ENCODE peak calls at places on chromosomes 3 and 15, in five cellular contexts. I is Peyer's patch, V is upper lobe of right lung, B is K562, F is A549. K is an unnamed sample.

GRCh38 chr3:95750097-95750496 is 1064.3 kb upstream of the EPHA6 start:
- DNase-seq in I (no peak), V (no peak), B (no peak), F (no peak), K (no peak)

GRCh38 chr3:49199244-49199899 is 28.0 kb downstream of the KLHDC8B start:
- DNase-seq in I (peak), V (peak), B (no peak), F (no peak), K (peak)

GRCh38 chr15:60590935-60591490 is 112.1 kb upstream of the ICE2 start:
- DNase-seq in I (peak), V (peak), B (no peak), F (peak), K (peak)

GRCh38 chr15:94631608-94632007 is 400.2 kb downstream of the MCTP2 start:
- DNase-seq in I (no peak), V (no peak), B (no peak), F (no peak), K (no peak)

GRCh38 chr3:115146032-115146417 is 1.1 kb downstream of the ZBTB20 start:
- DNase-seq in I (peak), V (peak), B (peak), F (peak), K (peak)

GRCh38 chr3:99999541-99999940 is 114.8 kb downstream of the FILIP1L start:
- DNase-seq in I (no peak), V (no peak), B (no peak), F (no peak), K (peak)

GRCh38 chr3:141087071-141087824 is 36.1 kb downstream of the SPSB4 start:
- DNase-seq in I (no peak), V (peak), B (peak), F (peak), K (no peak)

GRCh38 chr15:31254431-31255175 is 72.0 kb upstream of the KLF13 start:
- DNase-seq in I (peak), V (peak), B (no peak), F (no peak), K (peak)

GRCh38 chr15:83282859-83283812 is 1.3 kb downstream of the BNC1 start:
- DNase-seq in I (no peak), V (no peak), B (no peak), F (no peak), K (peak)

GRCh38 chr3:71063768-71064287 is 519.7 kb downstream of the FOXP1 start:
- DNase-seq in I (peak), V (no peak), B (peak), F (no peak), K (peak)

GRCh38 chr15:83653639-83654378 is at the start of gene ADAMTSL3:
- DNase-seq in I (no peak), V (peak), B (no peak), F (peak), K (peak)

GRCh38 chr15:88651293-88651692 is 12.5 kb downstream of the ISG20 start:
- DNase-seq in I (no peak), V (no peak), B (no peak), F (no peak), K (peak)

GRCh38 chr3:9912294-9912935 is 4.5 kb upstream of the IL17RC start:
- DNase-seq in I (no peak), V (no peak), B (no peak), F (peak), K (peak)

GRCh38 chr3:114639171-114639570 is 345.3 kb downstream of the TIGIT start:
- DNase-seq in I (no peak), V (no peak), B (no peak), F (no peak), K (no peak)

GRCh38 chr3:32596926-32597369 is 26.3 kb upstream of the DYNC1LI1 start:
- DNase-seq in I (no peak), V (no peak), B (peak), F (no peak), K (no peak)

GRCh38 chr3:13122101-13123055 is 49.1 kb upstream of the IQSEC1 start:
- DNase-seq in I (peak), V (peak), B (no peak), F (no peak), K (no peak)

GRCh38 chr3:46096781-46097180 is 69.5 kb upstream of the XCR1 start:
- DNase-seq in I (no peak), V (no peak), B (no peak), F (no peak), K (no peak)

GRCh38 chr15:97026781-97027180 is 696.3 kb downstream of the NR2F2 start:
- DNase-seq in I (no peak), V (no peak), B (no peak), F (no peak), K (no peak)

GRCh38 chr3:184574552-184575430 is 13.2 kb downstream of the EPHB3 start:
- DNase-seq in I (no peak), V (no peak), B (no peak), F (no peak), K (no peak)

GRCh38 chr15:31352911-31353811 is 26.5 kb downstream of the KLF13 start:
- DNase-seq in I (peak), V (peak), B (peak), F (no peak), K (peak)

GRCh38 chr3:105715372-105715771 is 153.4 kb downstream of the CBLB start:
- DNase-seq in I (no peak), V (no peak), B (no peak), F (peak), K (peak)

GRCh38 chr15:80710635-80711553 is 15.8 kb downstream of the ABHD17C start:
- DNase-seq in I (no peak), V (no peak), B (no peak), F (no peak), K (no peak)

GRCh38 chr15:77507151-77507847 is 86.6 kb downstream of the HMG20A start:
- DNase-seq in I (peak), V (peak), B (no peak), F (no peak), K (no peak)

GRCh38 chr3:52232279-52233107 is 6.5 kb downstream of the TWF2 start:
- DNase-seq in I (no peak), V (peak), B (no peak), F (no peak), K (no peak)
- TF ChIP-seq CTCF in I (no peak), V (peak), B (peak), F (peak), K (no peak)

DNA sequence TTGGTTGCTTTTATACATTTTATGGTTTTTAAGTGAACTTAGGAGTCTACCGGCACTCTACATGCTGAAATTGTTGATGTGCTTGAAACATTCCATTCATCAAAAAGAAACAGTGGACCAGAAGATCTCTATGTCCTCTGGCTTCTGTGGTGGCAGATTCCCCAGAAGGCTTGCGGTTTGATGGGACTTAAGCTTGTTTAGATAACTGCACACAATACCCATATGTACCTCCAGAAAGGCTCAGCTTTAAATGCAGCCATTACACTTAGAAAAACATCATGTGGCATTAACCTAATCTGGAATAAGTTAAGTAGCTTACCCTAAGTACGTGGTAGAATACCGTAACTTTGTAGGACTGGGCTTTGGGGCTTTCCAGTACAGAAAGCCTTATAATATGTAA is 187.3 kb downstream of the RBMS3 start:
- DNase-seq in I (no peak), V (no peak), B (no peak), F (no peak), K (no peak)
- H3K4me3 ChIP-seq in I (no peak), V (no peak), B (no peak), F (no peak), K (no peak)

GRCh38 chr15:93001156-93001555 is 87.9 kb downstream of the RGMA start:
- DNase-seq in I (no peak), V (no peak), B (no peak), F (no peak), K (no peak)

GRCh38 chr15:92997821-92998220 is 91.2 kb downstream of the RGMA start:
- DNase-seq in I (no peak), V (no peak), B (no peak), F (no peak), K (no peak)

GRCh38 chr15:93005133-93005532 is 83.9 kb downstream of the RGMA start:
- DNase-seq in I (no peak), V (no peak), B (no peak), F (no peak), K (no peak)

GRCh38 chr15:93001881-93002280 is 87.1 kb downstream of the RGMA start:
- DNase-seq in I (no peak), V (no peak), B (no peak), F (peak), K (no peak)
- TF ChIP-seq CTCF in I (no peak), V (no peak), B (no peak), F (peak), K (no peak)

GRCh38 chr3:2099779-2100191 is 1.1 kb downstream of the CNTN4 start:
- DNase-seq in I (no peak), V (no peak), B (no peak), F (no peak), K (no peak)
- H3K4me3 ChIP-seq in I (peak), V (peak), B (no peak), F (no peak), K (no peak)

DNA sequence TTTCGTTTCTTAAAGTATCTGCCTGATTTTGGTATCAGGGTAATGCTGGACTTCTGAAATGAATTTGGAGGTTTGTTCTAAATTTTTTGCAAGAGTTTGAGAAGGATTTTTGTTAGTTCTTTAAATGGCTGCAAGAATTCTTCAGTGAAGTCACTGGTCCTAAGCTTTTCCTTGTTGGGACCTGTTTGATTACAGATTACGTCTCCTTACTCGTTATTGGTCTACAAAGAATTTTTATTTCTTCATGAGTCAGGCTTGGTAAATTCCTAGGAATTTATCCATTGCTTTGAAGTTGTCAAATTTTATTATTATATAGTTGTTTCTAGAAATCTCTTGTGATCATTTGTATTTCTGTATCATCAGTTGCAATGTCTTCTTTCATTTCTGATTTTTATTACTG is 196.0 kb downstream of the DPH6 start:
- DNase-seq in I (no peak), V (no peak), B (no peak), F (no peak), K (peak)
- TF ChIP-seq CTCF in I (no peak), V (no peak), B (no peak), F (no peak), K (no peak)

GRCh38 chr3:169148448-169149348 is 514.8 kb downstream of the MECOM start:
- DNase-seq in I (no peak), V (no peak), B (peak), F (no peak), K (no peak)
- H3K4me3 ChIP-seq in I (peak), V (peak), B (peak), F (no peak), K (peak)

GRCh38 chr15:36278219-36278618 is 301.2 kb upstream of the CDIN1 start:
- DNase-seq in I (no peak), V (no peak), B (no peak), F (peak), K (no peak)
- TF ChIP-seq CTCF in I (no peak), V (no peak), B (peak), F (no peak), K (peak)

DNA sequence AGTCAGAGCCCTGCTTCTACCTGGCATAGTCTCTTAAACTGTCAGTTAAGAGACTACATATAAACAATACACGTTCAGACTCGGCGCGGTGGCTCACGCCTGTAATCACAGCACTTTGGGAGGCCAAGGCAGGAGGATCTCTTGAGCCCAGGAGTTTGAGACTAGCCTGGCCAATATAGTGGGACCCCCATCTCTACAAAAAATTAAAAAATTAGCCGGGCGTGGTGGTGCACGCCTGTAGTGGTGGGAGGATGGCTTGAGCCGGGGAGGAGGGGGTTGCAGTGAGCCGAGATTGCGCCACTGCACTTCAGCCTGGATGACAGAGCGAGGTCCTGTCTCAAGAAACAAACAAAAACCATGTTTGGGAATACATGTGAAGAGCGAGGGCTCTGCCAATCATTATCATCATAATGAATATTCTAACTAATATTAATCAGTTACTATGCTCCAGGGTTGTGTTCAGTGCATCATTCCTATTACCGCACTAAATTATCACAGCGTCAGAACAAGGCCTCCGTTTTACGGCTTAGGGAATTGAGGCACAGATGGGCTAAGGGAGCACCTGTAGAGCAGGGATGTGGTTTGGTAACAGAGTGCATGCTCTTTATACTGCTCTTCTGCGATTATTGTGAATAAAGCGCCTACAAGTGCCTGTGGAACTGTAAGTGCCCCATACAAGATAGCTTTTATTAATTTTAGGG is 844 bp upstream of the UQCC5 start:
- DNase-seq in I (peak), V (no peak), B (no peak), F (no peak), K (no peak)
- H3K4me3 ChIP-seq in I (peak), V (peak), B (peak), F (peak), K (no peak)

DNA sequence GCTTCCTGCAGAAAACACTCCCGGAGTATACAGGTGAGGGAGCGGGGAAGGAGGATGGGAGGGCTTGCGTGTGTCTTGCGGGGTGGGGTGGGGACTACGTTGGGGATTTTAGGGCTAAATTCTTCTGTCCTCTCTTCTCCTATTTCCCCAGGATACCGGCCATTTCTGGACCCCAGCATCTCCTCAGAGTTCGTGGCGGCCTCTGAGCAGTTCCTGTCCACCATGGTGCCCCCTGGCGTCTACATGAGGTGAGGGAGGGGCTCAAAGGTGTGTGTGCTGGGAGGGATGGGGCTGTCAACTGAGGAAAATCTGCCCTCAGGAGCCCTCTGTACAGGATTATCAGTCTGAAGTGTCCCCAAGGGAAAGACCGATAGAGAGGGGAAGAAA is 6.6 kb downstream of the DUOX1 start:
- DNase-seq in I (no peak), V (peak), B (peak), F (no peak), K (no peak)
- TF ChIP-seq CTCF in I (no peak), V (no peak), B (peak), F (no peak), K (no peak)

GRCh38 chr15:65395567-65396185 is 17.9 kb upstream of the IGDCC3 start:
- DNase-seq in I (no peak), V (no peak), B (no peak), F (no peak), K (no peak)
- H3K4me3 ChIP-seq in I (no peak), V (no peak), B (no peak), F (no peak), K (no peak)